ENCODE peak calls at places on chromosomes 5 and 9, in nine cellular contexts. L is T-helper 9 cell, J is H54, P is NCI-H2171 treated with DMSO at 0.1 percent for 48 hours, H is T47D, T is activated T-cell treated with anti-CD3 and anti-CD28 coated beads for 1 hour, R is astrocyte of the spinal cord, W is fibroblast of pulmonary artery, M is brain microvascular endothelial cell. V is an unnamed sample.

GRCh38 chr9:106953166-106953565 is 90.2 kb downstream of the ZNF462 start:
- DNase-seq in T (no peak), J (peak), M (peak), P (no peak), R (peak), W (peak), L (no peak), H (no peak), V (peak)

GRCh38 chr9:2478421-2478820 is 143.2 kb upstream of the VLDLR start:
- DNase-seq in R (no peak), T (no peak), W (no peak), L (no peak), J (no peak), P (no peak), M (no peak), H (no peak), V (no peak)

GRCh38 chr5:95668216-95668615 is 14.6 kb downstream of the SPATA9 start:
- DNase-seq in M (no peak), H (no peak), R (peak), L (no peak), W (peak), P (no peak), J (no peak), T (no peak), V (peak)

GRCh38 chr5:129767927-129768380 is 20.1 kb downstream of the MINAR2 start:
- DNase-seq in W (peak), M (peak), J (peak), T (peak), R (peak), P (peak), L (peak), H (peak), V (peak)

GRCh38 chr9:69085523-69086283 is 50.2 kb downstream of the FXN start:
- DNase-seq in J (no peak), H (no peak), L (no peak), T (no peak), P (no peak), M (peak), W (peak), R (peak), V (peak)

GRCh38 chr5:10563132-10563939 is 534 bp upstream of the ANKRD33B start:
- DNase-seq in T (peak), W (peak), H (no peak), J (peak), L (peak), R (no peak), P (peak), M (peak), V (peak)

GRCh38 chr5:113058706-113059226 is 82.2 kb downstream of the DCP2 start:
- DNase-seq in R (no peak), J (no peak), M (no peak), L (no peak), P (no peak), H (no peak), W (no peak), T (no peak), V (no peak)

GRCh38 chr5:92916036-92916435 is 665.0 kb downstream of the NR2F1-AS1 start:
- DNase-seq in M (no peak), T (no peak), J (no peak), H (peak), R (peak), L (no peak), P (no peak), W (peak), V (peak)

GRCh38 chr9:127104465-127105311 is 17.7 kb downstream of the ANGPTL2 start:
- DNase-seq in M (no peak), W (peak), P (peak), J (no peak), T (no peak), L (no peak), R (no peak), H (no peak), V (no peak)

GRCh38 chr5:87308024-87308423 is 40.3 kb downstream of the RASA1 start:
- DNase-seq in L (no peak), M (no peak), J (no peak), W (no peak), T (no peak), P (no peak), H (no peak), R (no peak), V (no peak)

GRCh38 chr5:177085985-177086917 is at the start of gene FGFR4:
- DNase-seq in L (peak), W (peak), J (peak), H (peak), R (peak), P (peak), M (peak), T (peak), V (peak)

GRCh38 chr5:164504141-164504772 is 998.8 kb downstream of the MAT2B start:
- DNase-seq in L (no peak), P (peak), M (peak), R (peak), W (peak), J (peak), T (no peak), H (peak), V (peak)

GRCh38 chr9:19757745-19758144 is 31.1 kb downstream of the SLC24A2 start:
- DNase-seq in W (no peak), M (no peak), T (no peak), R (no peak), H (no peak), J (no peak), L (no peak), P (no peak), V (no peak)

GRCh38 chr5:109688647-109688998 is 1.1 kb upstream of the MAN2A1 start:
- DNase-seq in M (no peak), R (peak), W (peak), J (no peak), T (no peak), H (no peak), L (no peak), P (peak), V (no peak)

V was measured in iris pigment epithelial cell.